ENCODE peak calls at places on chromosomes 12 and 14, in nine cellular contexts. U, O, C, I, Z, E, V, R and Q are unnamed samples.
A peak's percentile ranks its signal among the peaks of the same experiment; 100 is the strongest.

GRCh38 chr12:9870311-9870866 is 1.2 kb upstream of the CLEC2B start:
- DNase-seq in C (no peak), R (no peak), I (no peak), U (no peak), V (no peak), O (no peak), Z (no peak), E (no peak), Q (no peak)

GRCh38 chr14:77979666-77980351 is 179.9 kb downstream of the ADCK1 start:
- DNase-seq in V (no peak), U (peak; percentile 22), Z (no peak), R (no peak), E (no peak), C (no peak), O (no peak), I (peak; percentile 19), Q (no peak)

GRCh38 chr12:50506753-50507473 is 2.1 kb downstream of the DIP2B start:
- DNase-seq in Z (no peak), V (no peak), E (no peak), I (no peak), C (no peak), O (no peak), U (no peak), R (no peak), Q (no peak)

GRCh38 chr12:53062011-53062961 is 12.4 kb downstream of the TNS2 start:
- DNase-seq in Z (no peak), E (no peak), U (no peak), O (no peak), C (no peak), I (no peak), R (no peak), V (no peak), Q (no peak)

GRCh38 chr12:68175566-68176033 is 16.1 kb upstream of the IFNG start:
- DNase-seq in E (no peak), I (no peak), R (no peak), Z (no peak), C (no peak), V (peak; percentile 78), O (peak; percentile 74), U (no peak), Q (peak; percentile 59)

GRCh38 chr12:94575645-94576393 is 74.5 kb downstream of the TMCC3 start:
- DNase-seq in I (no peak), U (no peak), R (no peak), C (no peak), V (no peak), O (no peak), Z (no peak), E (no peak), Q (no peak)

GRCh38 chr14:104899781-104900180 is 24.9 kb upstream of the PLD4 start:
- DNase-seq in Z (no peak), U (no peak), C (no peak), R (no peak), V (no peak), E (no peak), I (no peak), O (no peak), Q (no peak)

GRCh38 chr14:70803321-70804110 is 5.8 kb downstream of the MAP3K9 start:
- DNase-seq in Z (no peak), E (no peak), V (no peak), C (no peak), R (no peak), I (no peak), U (no peak), O (peak; percentile 64), Q (peak; percentile 81)

GRCh38 chr14:106766145-106766544 is 1239.8 kb downstream of the TMEM121 start:
- DNase-seq in U (no peak), E (no peak), R (no peak), O (no peak), Z (no peak), V (no peak), I (no peak), C (no peak), Q (no peak)

GRCh38 chr14:75141967-75142366 is 15.1 kb upstream of the NEK9 start:
- DNase-seq in U (no peak), C (no peak), E (no peak), Z (no peak), I (peak; percentile 27), V (no peak), O (no peak), R (peak; percentile 38), Q (no peak)

GRCh38 chr14:104383088-104383805 is 196.3 kb upstream of the C14orf180 start:
- DNase-seq in Z (no peak), O (no peak), C (no peak), E (no peak), V (no peak), U (no peak), I (no peak), R (no peak), Q (no peak)

GRCh38 chr12:50597200-50598195 is 92.7 kb downstream of the DIP2B start:
- DNase-seq in R (peak; percentile 83), U (no peak), O (peak; percentile 19), Z (no peak), E (no peak), I (peak; percentile 90), C (no peak), V (no peak), Q (peak; percentile 86)

GRCh38 chr14:78399316-78399889 is 229.2 kb downstream of the NRXN3 start:
- DNase-seq in U (peak; percentile 77), R (peak; percentile 7), E (no peak), O (no peak), I (peak; percentile 22), Z (no peak), C (no peak), V (no peak), Q (no peak)

GRCh38 chr14:89616425-89617141 is 199.6 kb upstream of the FOXN3 start:
- DNase-seq in V (no peak), C (no peak), O (peak; percentile 50), U (peak; percentile 20), Z (no peak), I (no peak), E (no peak), R (peak; percentile 45), Q (peak; percentile 84)

GRCh38 chr12:24679135-24679534 is 269.8 kb downstream of the BCAT1 start:
- DNase-seq in C (no peak), E (no peak), Z (no peak), V (no peak), O (no peak), U (no peak), R (peak; percentile 11), I (no peak), Q (no peak)

GRCh38 chr14:103402700-103403099 is 17.5 kb downstream of the MARK3 start:
- DNase-seq in O (no peak), V (no peak), C (no peak), Z (no peak), E (no peak), R (peak; percentile 78), U (no peak), I (no peak), Q (no peak)

GRCh38 chr14:81157431-81157830 is 63.3 kb downstream of the GTF2A1 start:
- DNase-seq in I (no peak), Z (no peak), R (no peak), V (no peak), U (no peak), C (no peak), O (no peak), E (no peak), Q (no peak)

GRCh38 chr14:75042040-75042439 is 9.2 kb downstream of the MLH3 start:
- DNase-seq in R (no peak), V (no peak), I (no peak), E (no peak), O (no peak), Z (no peak), U (no peak), C (no peak), Q (no peak)

GRCh38 chr12:65882504-65882903 is 58.2 kb downstream of the HMGA2 start:
- DNase-seq in Z (no peak), R (no peak), C (no peak), E (no peak), O (no peak), I (no peak), V (no peak), U (no peak), Q (no peak)

GRCh38 chr12:124884587-124885438 is 21.1 kb upstream of the SCARB1 start:
- DNase-seq in C (no peak), Z (no peak), I (no peak), O (peak; percentile 74), U (peak; percentile 19), V (no peak), E (peak; percentile 11), R (no peak), Q (no peak)

GRCh38 chr14:69170848-69171247 is 17.9 kb upstream of the DCAF5 start:
- DNase-seq in V (no peak), U (no peak), O (no peak), C (no peak), I (no peak), Z (no peak), E (no peak), R (no peak), Q (no peak)

GRCh38 chr12:97283297-97283696 is 179.3 kb upstream of the RMST start:
- DNase-seq in V (no peak), R (no peak), E (no peak), U (no peak), C (no peak), I (no peak), Z (no peak), O (no peak), Q (no peak)

GRCh38 chr12:132178801-132179401 is 34.6 kb downstream of the NOC4L start:
- DNase-seq in V (no peak), C (no peak), Z (no peak), O (no peak), I (no peak), R (no peak), U (no peak), E (no peak), Q (no peak)

GRCh38 chr12:132243596-132244289 is 85.6 kb downstream of the GALNT9 start:
- DNase-seq in R (no peak), C (no peak), O (no peak), V (no peak), I (no peak), E (no peak), U (no peak), Z (no peak), Q (no peak)

GRCh38 chr12:15532364-15532977 is 210.2 kb downstream of the PTPRO start:
- DNase-seq in I (peak; percentile 68), O (peak; percentile 56), E (no peak), V (peak; percentile 67), C (peak; percentile 33), R (peak; percentile 68), Z (peak; percentile 50), U (peak; percentile 9), Q (peak; percentile 36)

GRCh38 chr12:17588968-17589367 is 501.0 kb downstream of the RERGL start:
- DNase-seq in Z (no peak), C (no peak), O (no peak), I (no peak), R (no peak), V (no peak), U (peak; percentile 6), E (no peak), Q (no peak)